ENCODE peak calls at places on chromosomes 3 and 15, in seven cellular contexts. K is ovary, R is heart left ventricle, L is endothelial cell of umbilical vein, S is HCT116, Z is IMR-90, B is body of pancreas. E is an unnamed sample.

GRCh38 chr3:105944721-105945120 is 75.9 kb upstream of the CBLB start:
- DNase-seq in B (no peak), Z (peak), R (no peak), L (no peak), K (no peak), S (no peak), E (no peak)

GRCh38 chr3:69236808-69237707 is 114.7 kb upstream of the LMOD3 start:
- DNase-seq in L (peak), K (no peak), S (no peak), Z (no peak), B (no peak), R (no peak), E (no peak)

GRCh38 chr3:35678552-35679220 is 39.4 kb downstream of the ARPP21 start:
- DNase-seq in K (no peak), Z (no peak), B (no peak), S (no peak), L (no peak), R (no peak), E (no peak)

GRCh38 chr3:68973635-68974034 is 39.8 kb downstream of the EOGT start:
- DNase-seq in K (no peak), Z (no peak), R (no peak), B (no peak), S (no peak), L (no peak), E (no peak)

GRCh38 chr3:56111651-56112250 is 356.5 kb downstream of the ERC2 start:
- DNase-seq in L (no peak), R (no peak), S (no peak), K (no peak), B (no peak), Z (no peak), E (no peak)

GRCh38 chr3:16056210-16056607 is 118.3 kb upstream of the GALNT15 start:
- DNase-seq in R (no peak), Z (no peak), S (no peak), L (peak), B (no peak), K (no peak), E (no peak)

GRCh38 chr15:41971893-41972340 is 440 bp downstream of the EHD4 start:
- DNase-seq in S (no peak), Z (no peak), R (peak), B (peak), L (peak), K (peak), E (no peak)

GRCh38 chr3:53693441-53693840 is 152.8 kb downstream of the CHDH start:
- DNase-seq in S (no peak), K (no peak), R (no peak), Z (no peak), B (no peak), L (no peak), E (no peak)

GRCh38 chr3:187989458-187990153 is 164.4 kb upstream of the LPP start:
- DNase-seq in S (no peak), L (no peak), R (no peak), B (no peak), K (no peak), Z (no peak), E (no peak)

GRCh38 chr3:177904661-177905060 is 631.6 kb upstream of the KCNMB2 start:
- DNase-seq in K (no peak), Z (peak), L (no peak), B (no peak), R (no peak), S (no peak), E (no peak)

GRCh38 chr15:62818691-62819090 is 223.9 kb upstream of the TPM1 start:
- DNase-seq in L (no peak), K (no peak), B (no peak), S (no peak), Z (peak), R (no peak), E (no peak)

GRCh38 chr3:182323126-182323727 is 470.1 kb upstream of the ATP11B start:
- DNase-seq in B (no peak), S (no peak), R (no peak), L (no peak), Z (no peak), K (no peak), E (no peak)

GRCh38 chr3:38267689-38268477 is 2.3 kb downstream of the SLC22A13 start:
- DNase-seq in Z (no peak), L (no peak), R (no peak), K (no peak), S (no peak), B (no peak), E (no peak)

GRCh38 chr3:47109393-47109792 is 54.5 kb downstream of the SETD2 start:
- DNase-seq in K (no peak), S (no peak), Z (no peak), R (no peak), B (no peak), L (no peak), E (no peak)

GRCh38 chr15:58487041-58487723 is 55.4 kb downstream of the LIPC start:
- DNase-seq in L (no peak), R (no peak), S (no peak), K (no peak), B (no peak), Z (no peak), E (no peak)

GRCh38 chr3:16072420-16073110 is 101.9 kb upstream of the GALNT15 start:
- DNase-seq in L (no peak), B (no peak), Z (peak), K (no peak), R (no peak), S (no peak), E (no peak)

GRCh38 chr3:157755254-157755653 is 252.0 kb upstream of the VEPH1 start:
- DNase-seq in B (no peak), R (no peak), K (no peak), Z (no peak), L (no peak), S (no peak), E (no peak)

GRCh38 chr3:106514431-106514830 is 645.6 kb upstream of the CBLB start:
- DNase-seq in Z (no peak), K (no peak), S (no peak), L (no peak), R (no peak), B (no peak), E (no peak)

GRCh38 chr3:148991219-148992026 is at the start of gene GYG1:
- DNase-seq in B (peak), L (peak), Z (peak), K (peak), S (peak), R (peak), E (peak)

GRCh38 chr3:42647821-42648459 is 5.6 kb upstream of the ZBTB47 start:
- DNase-seq in R (no peak), L (no peak), K (no peak), B (no peak), Z (no peak), S (no peak), E (no peak)

GRCh38 chr15:71136159-71137137 is 21.2 kb downstream of the THSD4 start:
- DNase-seq in L (peak), Z (peak), B (peak), S (no peak), K (no peak), R (peak), E (no peak)

GRCh38 chr3:28799084-28799483 is 450.5 kb upstream of the AZI2 start:
- DNase-seq in B (no peak), R (no peak), L (no peak), Z (peak), S (peak), K (no peak), E (no peak)

GRCh38 chr15:67185621-67186225 is 68.7 kb downstream of the AAGAB start:
- DNase-seq in K (no peak), Z (no peak), B (no peak), R (peak), S (no peak), L (no peak), E (no peak)
- TF ChIP-seq POLR2A in K (no peak), Z (no peak), B (no peak), R (no peak), S (no peak), L (no peak), E (no peak)

GRCh38 chr15:68818671-68819450 is 1.8 kb downstream of the ANP32A start:
- DNase-seq in R (peak), K (peak), L (peak), B (peak), Z (no peak), S (no peak), E (peak)
- TF ChIP-seq POLR2A in R (no peak), K (no peak), L (no peak), B (no peak), Z (no peak), S (no peak), E (no peak)

DNA sequence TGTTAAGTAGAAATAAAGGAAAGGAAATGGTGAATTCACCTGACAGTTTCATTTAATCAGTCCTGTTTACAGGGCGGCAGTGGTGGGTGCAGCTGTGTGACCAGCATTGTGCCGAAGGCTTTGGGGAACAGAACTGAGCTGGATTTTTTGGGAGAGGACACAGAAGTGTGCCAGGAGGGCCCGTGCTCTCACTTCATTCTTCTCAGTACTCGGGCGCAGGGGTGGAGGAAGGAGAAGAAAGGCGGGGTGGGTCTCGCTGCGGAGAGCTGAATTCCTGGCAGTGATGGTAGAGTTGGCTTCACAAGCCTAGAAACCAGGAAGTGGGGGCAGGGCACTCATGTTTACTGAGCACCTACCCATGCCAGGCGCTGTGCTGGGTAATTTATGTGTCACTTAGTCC is 64.6 kb downstream of the CRTC3 start:
- DNase-seq in L (peak), B (peak), R (peak), Z (no peak), K (no peak), S (no peak), E (peak)
- TF ChIP-seq POLR2A in L (no peak), B (no peak), R (no peak), Z (no peak), K (no peak), S (no peak), E (peak)

GRCh38 chr3:24363242-24363641 is 131.4 kb downstream of the THRB start:
- DNase-seq in S (no peak), B (peak), Z (no peak), L (no peak), K (no peak), R (no peak), E (no peak)
- TF ChIP-seq POLR2A in S (no peak), B (no peak), Z (no peak), L (no peak), K (no peak), R (no peak), E (no peak)

GRCh38 chr3:197558000-197558399 is 2.2 kb upstream of the BDH1 start:
- DNase-seq in S (no peak), B (no peak), K (no peak), L (no peak), Z (no peak), R (no peak), E (no peak)

GRCh38 chr3:197554196-197554561 is 1.6 kb downstream of the BDH1 start:
- DNase-seq in B (no peak), S (no peak), Z (no peak), K (no peak), L (no peak), R (no peak), E (no peak)

GRCh38 chr3:197552198-197552597 is 3.6 kb downstream of the BDH1 start:
- DNase-seq in Z (no peak), K (no peak), S (no peak), L (no peak), R (no peak), B (no peak), E (no peak)

GRCh38 chr3:197555281-197556261 is at the start of gene BDH1:
- DNase-seq in Z (no peak), B (peak), R (peak), L (peak), K (peak), S (no peak), E (peak)

GRCh38 chr3:197554562-197555280 is 1.0 kb downstream of the BDH1 start:
- DNase-seq in R (peak), K (peak), Z (peak), S (peak), L (peak), B (peak), E (peak)
- TF ChIP-seq POLR2A in R (peak), K (peak), Z (no peak), S (no peak), L (peak), B (peak), E (peak)

GRCh38 chr3:9946112-9947024 is 5.8 kb downstream of the PRRT3 start:
- DNase-seq in K (peak), B (peak), S (peak), R (peak), Z (peak), L (peak), E (peak)
- TF ChIP-seq POLR2A in K (peak), B (peak), S (peak), R (peak), Z (no peak), L (peak), E (peak)

GRCh38 chr15:90902656-90902995 is 476 bp upstream of the MAN2A2 start:
- DNase-seq in K (no peak), L (no peak), Z (no peak), B (no peak), S (no peak), R (no peak), E (no peak)

GRCh38 chr15:90901799-90902655 is 1.1 kb upstream of the MAN2A2 start:
- DNase-seq in K (peak), R (peak), S (peak), Z (peak), B (peak), L (peak), E (peak)

GRCh38 chr15:90904746-90905145 is 1.6 kb downstream of the MAN2A2 start:
- DNase-seq in L (no peak), B (no peak), Z (no peak), K (no peak), R (no peak), S (no peak), E (no peak)

GRCh38 chr15:90903733-90904536 is 833 bp downstream of the MAN2A2 start:
- DNase-seq in R (no peak), Z (no peak), K (no peak), S (no peak), L (no peak), B (peak), E (peak)

GRCh38 chr15:90902996-90903732 is at the start of gene MAN2A2:
- DNase-seq in K (peak), Z (peak), R (peak), S (peak), L (peak), B (peak), E (peak)
- TF ChIP-seq POLR2A in K (no peak), Z (no peak), R (no peak), S (no peak), L (no peak), B (peak), E (peak)

GRCh38 chr3:127165036-127165435 is 27.9 kb upstream of the PRR23E start:
- DNase-seq in R (no peak), B (no peak), Z (no peak), K (no peak), S (no peak), L (no peak), E (no peak)

GRCh38 chr3:127161973-127162579 is 30.9 kb upstream of the PRR23E start:
- DNase-seq in L (no peak), K (no peak), Z (no peak), S (no peak), R (no peak), B (no peak), E (no peak)

GRCh38 chr3:127164615-127165014 is 28.3 kb upstream of the PRR23E start:
- DNase-seq in Z (no peak), S (no peak), L (no peak), K (no peak), R (no peak), B (no peak), E (no peak)

GRCh38 chr3:127161236-127161635 is 31.7 kb upstream of the PRR23E start:
- DNase-seq in L (no peak), K (peak), S (no peak), B (no peak), R (no peak), Z (no peak), E (no peak)

GRCh38 chr3:127162947-127163645 is 29.8 kb upstream of the PRR23E start:
- DNase-seq in S (no peak), L (no peak), B (no peak), R (no peak), K (no peak), Z (no peak), E (no peak)
- TF ChIP-seq POLR2A in S (no peak), L (no peak), B (no peak), R (no peak), K (no peak), Z (no peak), E (no peak)

GRCh38 chr3:194536883-194537637 is 50.3 kb upstream of the ATP13A3 start:
- DNase-seq in R (peak), S (no peak), Z (peak), K (peak), L (peak), B (peak), E (peak)
- TF ChIP-seq POLR2A in R (no peak), S (no peak), Z (no peak), K (no peak), L (no peak), B (no peak), E (no peak)